ENCODE peak calls at places on chromosome 15, in ten cellular contexts. L is posterior cingulate gyrus; T is EH; M is 8988T; U is lower lobe of right lung; H is AG20443; X is ureter; V is A549; G is hippocampal formation; P is activated CD4-positive, CD25-positive, alpha-beta regulatory T cell treated with anti-CD3 and anti-CD28 coated beads, Interleukin-2, amount 50 U/mL, for 16 hours. I is an unnamed sample.

GRCh38 chr15:39472661-39473657 is 107.9 kb upstream of the THBS1 start:
- DNase-seq in U (peak), G (no peak), V (no peak), X (peak), H (peak), L (no peak), M (no peak), T (peak), P (no peak), I (no peak)

GRCh38 chr15:90599639-90600038 is 69.9 kb downstream of the CRTC3 start:
- DNase-seq in L (no peak), U (no peak), P (no peak), H (no peak), G (no peak), X (no peak), T (no peak), M (no peak), V (no peak), I (no peak)

GRCh38 chr15:101483476-101483875 is 6.0 kb downstream of the PCSK6 start:
- DNase-seq in G (no peak), M (no peak), V (no peak), P (no peak), T (no peak), X (no peak), U (no peak), L (no peak), H (no peak), I (no peak)

GRCh38 chr15:85329561-85330421 is 50.6 kb upstream of the AKAP13 start:
- DNase-seq in H (peak), L (peak), U (no peak), M (no peak), T (peak), V (peak), G (no peak), P (no peak), X (peak), I (no peak)

GRCh38 chr15:52350423-52350822 is 54.8 kb upstream of the MYO5C start:
- DNase-seq in V (peak), U (no peak), M (no peak), P (no peak), G (no peak), X (no peak), T (no peak), L (no peak), H (no peak), I (no peak)

GRCh38 chr15:69657626-69658025 is 205.0 kb downstream of the RPLP1 start:
- DNase-seq in L (no peak), V (no peak), T (no peak), X (no peak), M (no peak), P (no peak), H (peak), U (no peak), G (no peak), I (no peak)

GRCh38 chr15:79090487-79091203 is at the start of gene RASGRF1:
- DNase-seq in V (peak), P (no peak), U (no peak), G (peak), L (peak), T (no peak), X (peak), H (no peak), M (no peak), I (no peak)

GRCh38 chr15:45449878-45450277 is 71.5 kb upstream of the GATM start:
- DNase-seq in L (no peak), T (no peak), V (no peak), H (no peak), X (peak), M (no peak), G (no peak), U (peak), P (no peak), I (no peak)

GRCh38 chr15:88061452-88061851 is 195.1 kb downstream of the NTRK3 start:
- DNase-seq in U (no peak), M (no peak), P (no peak), L (peak), G (no peak), T (no peak), X (no peak), H (peak), V (no peak), I (no peak)

GRCh38 chr15:57306305-57306943 is 69.9 kb upstream of the CGNL1 start:
- DNase-seq in U (peak), H (peak), V (peak), T (peak), P (peak), X (peak), L (peak), M (peak), G (peak), I (peak)

GRCh38 chr15:66515901-66516322 is 10.8 kb downstream of the ZWILCH start:
- DNase-seq in T (peak), X (no peak), G (no peak), H (peak), M (peak), V (no peak), U (no peak), P (no peak), L (no peak), I (no peak)

GRCh38 chr15:36612063-36612788 is 32.8 kb downstream of the CDIN1 start:
- DNase-seq in T (peak), P (no peak), L (no peak), G (no peak), V (peak), M (no peak), U (no peak), X (no peak), H (peak), I (no peak)

GRCh38 chr15:79978694-79979519 is 7.9 kb upstream of the BCL2A1 start:
- DNase-seq in L (no peak), M (no peak), X (no peak), U (no peak), G (no peak), T (peak), V (no peak), P (no peak), H (peak), I (peak)

GRCh38 chr15:95988574-95988887 is 342.0 kb upstream of the NR2F2 start:
- DNase-seq in U (no peak), H (no peak), M (no peak), V (peak), X (no peak), G (no peak), T (peak), L (no peak), P (no peak), I (no peak)

I was measured in GF-D8.